ENCODE peak calls at places on chromosomes 3 and 15, in nine cellular contexts. O is fibroblast of villous mesenchyme, Z is GM23338, P is pancreas, G is A549, M is NB4, U is esophagus muscularis mucosa, X is lower leg skin, Y is AG04449. A is an unnamed sample.

GRCh38 chr3:193870376-193871092 is 265.4 kb upstream of the HES1 start:
- DNase-seq in U (no peak), Z (peak), X (no peak), M (no peak), O (no peak), G (no peak), Y (no peak), P (no peak), A (no peak)

GRCh38 chr3:105528956-105529355 is 162.2 kb downstream of the ALCAM start:
- DNase-seq in P (no peak), G (no peak), X (no peak), Z (no peak), M (no peak), O (no peak), Y (no peak), U (no peak), A (no peak)

GRCh38 chr15:54962637-54963036 is 234.1 kb downstream of the RSL24D1 start:
- DNase-seq in O (no peak), M (no peak), U (no peak), P (no peak), Y (no peak), X (no peak), Z (no peak), G (no peak), A (no peak)

GRCh38 chr15:70379938-70380337 is 282.2 kb upstream of the TLE3 start:
- DNase-seq in P (no peak), Y (no peak), X (no peak), U (peak), M (no peak), O (no peak), G (no peak), Z (no peak), A (no peak)

GRCh38 chr3:125668804-125669203 is 73.5 kb upstream of the OSBPL11 start:
- DNase-seq in M (no peak), P (no peak), U (no peak), Y (no peak), Z (no peak), G (no peak), O (no peak), X (no peak), A (no peak)

GRCh38 chr3:31955581-31955980 is 25.5 kb downstream of the OSBPL10 start:
- DNase-seq in U (peak), Z (no peak), X (no peak), P (no peak), G (no peak), Y (no peak), M (no peak), O (no peak), A (no peak)

GRCh38 chr3:172177046-172177445 is 137.7 kb downstream of the FNDC3B start:
- DNase-seq in U (no peak), M (no peak), Y (no peak), Z (no peak), P (no peak), X (no peak), G (no peak), O (peak), A (no peak)

GRCh38 chr15:63089260-63090043 is 32.2 kb upstream of the LACTB start:
- DNase-seq in G (peak), M (peak), Z (peak), Y (peak), X (no peak), O (peak), P (no peak), U (no peak), A (no peak)

GRCh38 chr3:20104167-20104661 is 64.0 kb downstream of the KAT2B start:
- DNase-seq in O (no peak), U (no peak), X (peak), M (peak), Z (no peak), Y (no peak), P (no peak), G (no peak), A (no peak)

GRCh38 chr3:20100106-20100605 is 59.9 kb downstream of the KAT2B start:
- DNase-seq in G (no peak), P (no peak), U (no peak), Y (no peak), M (no peak), Z (no peak), X (no peak), O (no peak), A (no peak)

GRCh38 chr3:20101041-20101440 is 60.8 kb downstream of the KAT2B start:
- DNase-seq in U (no peak), Z (no peak), P (no peak), O (no peak), Y (no peak), M (no peak), X (no peak), G (no peak), A (no peak)

GRCh38 chr3:20105513-20106280 is 65.5 kb downstream of the KAT2B start:
- DNase-seq in O (no peak), Z (no peak), G (no peak), U (no peak), X (no peak), Y (no peak), P (no peak), M (no peak), A (no peak)

GRCh38 chr3:20103731-20104130 is 63.5 kb downstream of the KAT2B start:
- DNase-seq in G (no peak), O (no peak), Z (no peak), X (no peak), Y (no peak), P (no peak), U (no peak), M (no peak), A (no peak)
- H3K4me3 ChIP-seq in G (no peak), O (no peak), Z (no peak), X (no peak), Y (no peak), P (no peak), U (no peak), M (no peak), A (no peak)

DNA sequence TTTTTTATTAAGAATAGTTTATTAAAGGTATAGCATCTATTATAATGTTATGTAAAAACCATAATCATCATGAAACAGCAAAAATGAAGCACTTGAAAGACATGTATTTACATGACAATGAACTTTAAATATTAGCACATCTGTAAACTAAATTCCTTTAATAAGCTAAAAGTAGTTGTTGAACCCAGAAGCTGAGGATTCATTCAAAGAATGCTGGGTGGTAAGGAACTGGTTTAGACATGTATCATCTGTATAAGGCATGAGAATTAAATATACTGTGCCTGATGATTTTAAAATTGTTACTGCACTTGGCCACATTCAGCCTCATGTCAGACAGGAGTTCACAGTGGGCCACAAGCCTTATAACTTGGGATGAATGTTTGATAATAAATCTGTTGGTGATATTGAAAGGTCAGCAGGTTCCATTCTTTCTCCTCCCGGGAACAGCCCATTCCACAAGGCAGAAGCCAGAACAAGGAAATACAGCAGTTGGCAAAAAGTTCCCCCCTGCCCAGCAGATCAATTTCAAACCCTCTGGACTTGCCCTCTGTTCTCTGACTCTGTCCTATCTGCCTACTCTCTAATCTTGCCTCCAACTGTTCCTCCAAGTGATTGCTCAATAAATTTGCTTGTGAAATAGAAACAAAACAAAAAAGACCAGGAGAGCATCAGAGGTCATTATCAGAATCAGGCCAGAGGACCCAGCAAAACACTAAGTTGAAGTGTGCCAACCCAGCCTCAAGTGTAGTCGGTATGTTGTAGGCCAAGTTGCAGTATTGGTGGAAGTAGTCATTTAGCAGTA is 49.8 kb upstream of the TEX264 start:
- DNase-seq in X (no peak), O (peak), G (no peak), M (peak), P (no peak), Z (no peak), U (no peak), Y (no peak), A (no peak)
- TF ChIP-seq CTCF in X (no peak), O (no peak), G (no peak), M (no peak), P (no peak), Z (no peak), U (no peak), Y (no peak), A (no peak)

GRCh38 chr15:28886431-28887343 is 913 bp downstream of the APBA2 start:
- DNase-seq in P (no peak), G (no peak), O (no peak), Y (no peak), Z (peak), M (no peak), X (no peak), U (no peak), A (no peak)
- H3K4me3 ChIP-seq in P (peak), G (peak), O (peak), Y (peak), Z (peak), M (no peak), X (no peak), U (peak), A (no peak)

GRCh38 chr15:101251830-101252820 is at the start of gene CHSY1:
- DNase-seq in G (peak), M (peak), U (peak), P (peak), O (peak), Z (peak), Y (peak), X (peak), A (peak)
- TF ChIP-seq CTCF in G (peak), M (no peak), U (peak), P (no peak), O (peak), Z (no peak), Y (peak), X (no peak), A (peak)

DNA sequence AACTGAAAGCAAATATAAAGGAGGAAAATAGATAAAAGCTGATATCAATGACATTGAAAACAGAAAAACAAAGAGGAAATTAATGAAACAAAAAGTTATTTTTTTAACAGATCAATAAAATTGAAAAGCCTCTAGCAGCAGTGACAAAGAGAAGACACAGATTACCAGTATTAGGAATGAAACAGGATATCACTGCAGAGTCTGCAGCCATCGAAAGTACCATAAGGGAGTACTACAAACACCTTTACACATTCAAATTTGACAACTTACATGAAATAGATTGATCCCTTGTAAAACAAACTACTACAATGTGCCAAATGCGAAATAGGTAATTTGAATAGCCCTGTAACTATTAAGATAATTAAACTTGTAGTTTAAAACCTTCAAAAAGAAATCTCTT is 24.9 kb upstream of the DHX36 start:
- DNase-seq in U (no peak), G (no peak), Z (no peak), M (no peak), X (no peak), Y (no peak), O (no peak), P (no peak), A (no peak)
- H3K4me3 ChIP-seq in U (no peak), G (no peak), Z (no peak), M (no peak), X (no peak), Y (no peak), O (no peak), P (no peak), A (no peak)

GRCh38 chr15:51283026-51283425 is 55.4 kb downstream of the CYP19A1 start:
- DNase-seq in U (no peak), P (no peak), O (no peak), Y (no peak), Z (no peak), X (no peak), M (no peak), G (no peak), A (peak)
- TF ChIP-seq CTCF in U (no peak), P (no peak), O (peak), Y (no peak), Z (no peak), X (no peak), M (no peak), G (no peak), A (peak)

GRCh38 chr3:98968824-98969223 is 67.3 kb upstream of the DCBLD2 start:
- DNase-seq in M (no peak), Y (no peak), P (no peak), Z (no peak), U (no peak), G (no peak), X (no peak), O (no peak), A (no peak)

GRCh38 chr3:98968347-98968746 is 66.9 kb upstream of the DCBLD2 start:
- DNase-seq in Z (no peak), O (no peak), G (no peak), Y (no peak), X (no peak), U (no peak), M (no peak), P (no peak), A (no peak)

GRCh38 chr3:98966862-98967554 is 65.5 kb upstream of the DCBLD2 start:
- DNase-seq in Z (no peak), G (peak), U (no peak), O (no peak), M (no peak), P (no peak), Y (no peak), X (no peak), A (no peak)

GRCh38 chr3:98966434-98966833 is 64.9 kb upstream of the DCBLD2 start:
- DNase-seq in U (no peak), O (no peak), P (no peak), G (no peak), Z (no peak), Y (no peak), X (no peak), M (no peak), A (no peak)

GRCh38 chr3:98967758-98968157 is 66.3 kb upstream of the DCBLD2 start:
- DNase-seq in O (no peak), U (no peak), Z (no peak), X (no peak), M (no peak), Y (no peak), P (no peak), G (no peak), A (no peak)
- H3K4me3 ChIP-seq in O (no peak), U (no peak), Z (no peak), X (no peak), M (no peak), Y (no peak), P (no peak), G (peak), A (no peak)

GRCh38 chr15:88546248-88547129 is at the start of gene DET1:
- DNase-seq in O (peak), M (peak), Y (peak), G (peak), X (peak), U (peak), P (peak), Z (peak), A (peak)
- TF ChIP-seq CTCF in O (peak), M (peak), Y (peak), G (peak), X (no peak), U (peak), P (peak), Z (peak), A (peak)